ENCODE peak calls at places on chromosomes 12 and 14, in five cellular contexts. H is fibroblast of pulmonary artery, K is brain microvascular endothelial cell, Y is AG09309, U is endodermal cell. F is an unnamed sample.

GRCh38 chr14:101962503-101962874 is 1.9 kb upstream of the DYNC1H1 start:
- DNase-seq in H (peak), K (peak), Y (peak), U (no peak), F (no peak)

GRCh38 chr12:38919191-38919590 is 13.8 kb upstream of the CPNE8 start:
- DNase-seq in H (no peak), K (no peak), Y (no peak), U (no peak), F (no peak)

GRCh38 chr12:57740656-57741412 is 2.3 kb upstream of the AGAP2 start:
- DNase-seq in H (no peak), K (no peak), Y (no peak), U (no peak), F (peak)

GRCh38 chr14:101590062-101590461 is 28.8 kb downstream of the DIO3 start:
- DNase-seq in H (no peak), K (no peak), Y (no peak), U (no peak), F (no peak)

GRCh38 chr14:71181215-71182003 is 274.1 kb downstream of the PCNX1 start:
- DNase-seq in H (peak), K (no peak), Y (no peak), U (peak), F (no peak)

GRCh38 chr14:98144964-98145363 is 1127.0 kb downstream of the BCL11B start:
- DNase-seq in H (peak), K (peak), Y (no peak), U (no peak), F (no peak)

GRCh38 chr12:87784350-87784749 is 244.9 kb downstream of the C12orf50 start:
- DNase-seq in H (no peak), K (no peak), Y (no peak), U (no peak), F (no peak)

GRCh38 chr14:106845286-106846087 is 1319.1 kb downstream of the TMEM121 start:
- DNase-seq in H (no peak), K (no peak), Y (no peak), U (no peak), F (peak)

GRCh38 chr14:75979071-75979571 is 2.7 kb downstream of the TGFB3 start:
- DNase-seq in H (peak), K (no peak), Y (no peak), U (peak), F (peak)

GRCh38 chr14:61296707-61297502 is 15.8 kb upstream of the TMEM30B start:
- DNase-seq in H (peak), K (peak), Y (no peak), U (no peak), F (peak)

GRCh38 chr12:26573212-26573909 is 259.6 kb downstream of the ITPR2 start:
- DNase-seq in H (no peak), K (no peak), Y (no peak), U (peak), F (peak)

GRCh38 chr12:112586148-112586783 is 167.5 kb downstream of the PTPN11 start:
- DNase-seq in H (no peak), K (no peak), Y (no peak), U (no peak), F (no peak)

GRCh38 chr14:74784634-74785033 is 21.5 kb downstream of the YLPM1 start:
- DNase-seq in H (no peak), K (no peak), Y (no peak), U (no peak), F (no peak)

GRCh38 chr12:51127050-51127729 is 43.8 kb upstream of the CSRNP2 start:
- DNase-seq in H (peak), K (peak), Y (no peak), U (no peak), F (no peak)

GRCh38 chr14:45085004-45085403 is 1.1 kb downstream of the PRPF39 start:
- DNase-seq in H (peak), K (no peak), Y (no peak), U (no peak), F (peak)

GRCh38 chr14:76953196-76953945 is 75.1 kb downstream of the IRF2BPL start:
- DNase-seq in H (peak), K (peak), Y (peak), U (no peak), F (peak)

GRCh38 chr12:873954-874353 is 75.5 kb downstream of the RAD52 start:
- DNase-seq in H (no peak), K (no peak), Y (no peak), U (no peak), F (no peak)

GRCh38 chr14:91322623-91323022 is 78.1 kb upstream of the GPR68 start:
- DNase-seq in H (no peak), K (no peak), Y (no peak), U (no peak), F (no peak)

GRCh38 chr12:127811988-127812387 is 455.0 kb upstream of the TMEM132C start:
- DNase-seq in H (peak), K (peak), Y (peak), U (peak), F (no peak)

GRCh38 chr12:82182601-82183000 is 175.6 kb downstream of the CCDC59 start:
- DNase-seq in H (no peak), K (peak), Y (no peak), U (no peak), F (no peak)

GRCh38 chr12:114562654-114563053 is 121.3 kb downstream of the TBX3 start:
- DNase-seq in H (no peak), K (no peak), Y (no peak), U (peak), F (no peak)

GRCh38 chr14:32372154-32372553 is 43.1 kb downstream of the AKAP6 start:
- DNase-seq in H (peak), K (peak), Y (peak), U (no peak), F (no peak)

GRCh38 chr14:72472845-72473244 is 421.1 kb downstream of the DPF3 start:
- DNase-seq in H (peak), K (no peak), Y (no peak), U (no peak), F (peak)

GRCh38 chr12:108849653-108850052 is 7.7 kb downstream of the SSH1 start:
- DNase-seq in H (no peak), K (no peak), Y (no peak), U (no peak), F (no peak)

GRCh38 chr14:105313381-105314286 is 914 bp upstream of the PACS2 start:
- DNase-seq in H (no peak), K (no peak), Y (no peak), U (no peak), F (peak)

GRCh38 chr12:12398026-12398859 is 41.4 kb downstream of the BORCS5 start:
- DNase-seq in H (peak), K (peak), Y (peak), U (no peak), F (peak)

GRCh38 chr12:62801796-62802195 is 133.2 kb downstream of the PPM1H start:
- DNase-seq in H (no peak), K (no peak), Y (no peak), U (peak), F (no peak)

GRCh38 chr12:62800707-62801400 is 134.1 kb downstream of the PPM1H start:
- DNase-seq in H (no peak), K (no peak), Y (no peak), U (peak), F (no peak)

GRCh38 chr12:62803756-62804155 is 131.2 kb downstream of the PPM1H start:
- DNase-seq in H (no peak), K (no peak), Y (no peak), U (no peak), F (no peak)

GRCh38 chr12:62802321-62802720 is 132.6 kb downstream of the PPM1H start:
- DNase-seq in H (no peak), K (no peak), Y (no peak), U (no peak), F (no peak)

DNA sequence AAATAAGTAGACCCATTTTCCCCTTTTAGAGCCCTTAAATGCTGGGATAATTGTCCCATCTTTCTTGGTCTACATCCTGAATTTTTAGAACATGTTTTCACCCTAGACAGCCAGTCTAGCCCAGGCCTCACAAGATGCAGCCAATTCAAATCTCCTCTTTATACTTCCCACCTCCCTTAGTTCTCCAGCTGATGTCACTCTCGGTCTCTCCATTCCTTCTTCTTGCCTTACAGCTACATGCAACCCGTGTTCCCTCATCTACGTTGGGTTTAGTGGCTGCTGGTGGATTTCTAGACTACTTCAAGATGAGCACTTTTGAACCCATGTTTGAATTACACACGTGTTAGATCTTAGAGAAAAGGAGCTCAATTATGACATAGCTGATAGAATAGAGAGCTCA is 132.0 kb downstream of the PPM1H start:
- DNase-seq in H (no peak), K (peak), Y (no peak), U (peak), F (no peak)
- TF ChIP-seq CTCF in H (no peak), K (peak), Y (peak), U (peak), F (no peak)

DNA sequence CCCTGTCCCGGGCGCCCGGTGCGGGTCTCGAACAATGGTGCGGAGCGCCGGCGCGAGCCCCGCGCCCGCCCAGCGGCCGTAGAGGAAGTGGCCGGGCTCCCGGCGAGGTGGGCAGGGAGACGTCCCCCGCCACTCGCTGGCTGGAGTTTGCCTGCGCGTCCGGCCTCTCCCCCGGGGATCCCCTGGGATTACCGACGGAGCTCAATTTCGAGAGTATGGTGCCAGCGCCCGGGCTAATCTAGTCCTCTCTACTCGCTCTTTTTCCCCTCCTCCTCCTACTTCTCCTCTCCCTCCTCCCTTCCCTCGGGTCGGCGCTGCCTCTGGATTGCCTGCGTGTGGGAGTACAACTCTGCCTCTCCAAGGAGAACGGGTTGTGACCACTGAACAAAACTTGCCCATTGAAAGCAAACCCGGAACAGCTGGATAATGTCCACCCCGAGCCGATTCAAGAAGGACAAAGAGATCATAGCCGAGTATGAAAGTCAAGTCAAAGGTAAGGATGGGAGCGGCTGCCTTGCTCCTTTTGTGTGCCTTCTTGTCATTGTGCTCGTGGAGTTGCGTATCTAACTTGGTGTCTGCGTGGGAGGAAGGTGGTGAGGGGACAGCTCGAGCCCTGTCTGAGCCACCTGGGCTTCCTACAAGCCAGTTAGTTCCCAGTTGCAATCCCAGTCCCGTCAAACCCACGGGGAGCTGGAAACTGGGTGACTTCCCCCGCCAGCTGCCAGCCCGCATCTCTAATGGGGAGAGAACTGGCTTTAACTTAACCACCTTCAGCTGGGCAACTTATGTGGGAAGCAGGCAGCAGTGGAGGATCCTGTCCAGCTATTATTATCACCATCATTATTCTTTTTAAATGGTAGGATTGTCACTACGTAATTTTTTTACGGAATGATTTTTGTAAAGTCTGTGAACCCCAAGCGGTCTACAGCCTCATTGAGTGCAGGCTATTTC is at the start of gene SRGAP1:
- DNase-seq in H (peak), K (peak), Y (peak), U (peak), F (peak)
- H3K4me3 ChIP-seq in H (peak), K (peak), Y (peak), U (peak), F (peak)

GRCh38 chr12:75487310-75487709 is 6.8 kb downstream of the GLIPR1 start:
- DNase-seq in H (no peak), K (no peak), Y (no peak), U (peak), F (no peak)

GRCh38 chr12:75489187-75489586 is 8.6 kb downstream of the GLIPR1 start:
- DNase-seq in H (no peak), K (no peak), Y (no peak), U (no peak), F (no peak)

GRCh38 chr12:75491169-75491568 is 10.6 kb downstream of the GLIPR1 start:
- DNase-seq in H (no peak), K (no peak), Y (no peak), U (no peak), F (no peak)

GRCh38 chr12:75489613-75490210 is 9.2 kb downstream of the GLIPR1 start:
- DNase-seq in H (peak), K (no peak), Y (no peak), U (no peak), F (no peak)

DNA sequence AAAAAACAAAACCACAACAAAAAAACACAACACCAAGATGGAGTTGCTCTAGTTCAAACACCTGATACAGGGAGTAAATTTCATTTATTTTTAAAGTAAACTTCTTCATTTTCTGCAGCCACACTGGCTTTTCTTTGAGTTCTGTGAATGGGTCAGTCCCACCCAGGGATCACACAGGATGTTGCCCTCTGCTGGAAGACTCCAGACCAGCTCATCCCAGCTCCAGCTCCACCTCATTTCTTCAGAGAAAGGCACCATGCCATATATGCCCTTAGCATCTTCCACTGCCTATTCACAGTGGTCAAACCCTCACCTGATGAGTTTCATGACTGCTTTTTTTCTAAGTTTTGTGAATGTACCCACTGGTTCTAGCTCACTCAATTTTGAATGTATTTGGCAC is 8.0 kb downstream of the GLIPR1 start:
- DNase-seq in H (peak), K (peak), Y (no peak), U (peak), F (peak)
- TF ChIP-seq CTCF in H (peak), K (peak), Y (peak), U (peak), F (peak)

GRCh38 chr12:117807946-117808345 is 160.8 kb downstream of the KSR2 start:
- DNase-seq in H (no peak), K (no peak), Y (no peak), U (no peak), F (no peak)

GRCh38 chr12:117807355-117807754 is 161.4 kb downstream of the KSR2 start:
- DNase-seq in H (no peak), K (no peak), Y (no peak), U (no peak), F (no peak)

GRCh38 chr12:117805865-117806264 is 162.9 kb downstream of the KSR2 start:
- DNase-seq in H (no peak), K (no peak), Y (no peak), U (no peak), F (no peak)

GRCh38 chr12:117809509-117809908 is 159.3 kb downstream of the KSR2 start:
- DNase-seq in H (no peak), K (no peak), Y (no peak), U (no peak), F (no peak)
- H3K4me3 ChIP-seq in H (no peak), K (no peak), Y (no peak), U (no peak), F (no peak)